ENCODE peak calls at places on chromosomes 4 and X, in ten cellular contexts. D is choroid plexus epithelial cell, B is kidney epithelial cell, Q is pancreas, S is endothelial cell, X is WTC11, J is omental fat pad, A is OCI-LY7, W is Peyer's patch, Z is IMR-90. F is an unnamed sample.

GRCh38 chrX:14038375-14039077 is 8.8 kb upstream of the GEMIN8 start:
- DNase-seq in D (no peak), B (no peak), Q (no peak), S (no peak), X (no peak), J (no peak), A (no peak), W (no peak), Z (no peak), F (peak; percentile 50)

GRCh38 chr4:59646082-59646481 is 1554.0 kb upstream of the ADGRL3 start:
- DNase-seq in D (no peak), B (no peak), Q (no peak), S (no peak), X (no peak), J (no peak), A (no peak), W (no peak), Z (no peak), F (no peak)

GRCh38 chr4:87502580-87503238 is 26.5 kb downstream of the SPARCL1 start:
- DNase-seq in D (peak; percentile 51), B (no peak), Q (no peak), S (no peak), X (no peak), J (no peak), A (no peak), W (no peak), Z (peak; percentile 23), F (no peak)

GRCh38 chr4:1922826-1923225 is 51.6 kb downstream of the NSD2 start:
- DNase-seq in D (no peak), B (no peak), Q (no peak), S (no peak), X (no peak), J (no peak), A (no peak), W (no peak), Z (no peak), F (no peak)

GRCh38 chr4:36551697-36552214 is 270.3 kb downstream of the DTHD1 start:
- DNase-seq in D (no peak), B (no peak), Q (no peak), S (no peak), X (no peak), J (no peak), A (no peak), W (no peak), Z (no peak), F (no peak)

GRCh38 chr4:8553216-8553615 is 27.0 kb upstream of the GPR78 start:
- DNase-seq in D (no peak), B (no peak), Q (no peak), S (no peak), X (no peak), J (no peak), A (no peak), W (no peak), Z (no peak), F (no peak)

GRCh38 chr4:68184923-68185322 is 55.3 kb upstream of the TMPRSS11F start:
- DNase-seq in D (no peak), B (no peak), Q (no peak), S (no peak), X (no peak), J (no peak), A (no peak), W (no peak), Z (no peak), F (no peak)

GRCh38 chr4:17667653-17668201 is 53.3 kb downstream of the MED28 start:
- DNase-seq in D (no peak), B (no peak), Q (no peak), S (no peak), X (no peak), J (no peak), A (peak; percentile 84), W (no peak), Z (no peak), F (no peak)

GRCh38 chrX:38627683-38628082 is 66.3 kb downstream of the TSPAN7 start:
- DNase-seq in D (peak; percentile 37), B (no peak), Q (no peak), S (peak; percentile 7), X (peak; percentile 19), J (no peak), A (peak; percentile 31), W (no peak), Z (peak; percentile 8), F (no peak)

GRCh38 chr4:152460488-152460887 is 75.4 kb downstream of the FBXW7 start:
- DNase-seq in D (peak; percentile 94), B (peak; percentile 37), Q (no peak), S (no peak), X (no peak), J (no peak), A (peak; percentile 29), W (no peak), Z (peak; percentile 78), F (no peak)

GRCh38 chr4:92304636-92305035 is 870 bp downstream of the GRID2 start:
- DNase-seq in D (peak; percentile 1), B (no peak), Q (no peak), S (peak; percentile 26), X (peak; percentile 24), J (no peak), A (no peak), W (no peak), Z (no peak), F (no peak)

GRCh38 chr4:10456270-10457254 is 664 bp downstream of the ZNF518B start:
- DNase-seq in D (peak; percentile 72), B (no peak), Q (peak; percentile 17), S (peak; percentile 53), X (peak; percentile 58), J (no peak), A (peak; percentile 70), W (peak; percentile 60), Z (peak; percentile 56), F (no peak)

GRCh38 chrX:43349363-43349762 is 306.7 kb upstream of the MAOA start:
- DNase-seq in D (peak; percentile 44), B (no peak), Q (peak; percentile 2), S (peak; percentile 24), X (peak; percentile 30), J (no peak), A (peak; percentile 51), W (no peak), Z (peak; percentile 19), F (no peak)

GRCh38 chrX:101803451-101803850 is 128.4 kb downstream of the ZMAT1 start:
- DNase-seq in D (peak; percentile 34), B (no peak), Q (no peak), S (no peak), X (no peak), J (no peak), A (no peak), W (no peak), Z (peak; percentile 19), F (no peak)

GRCh38 chrX:101799387-101799786 is 132.4 kb downstream of the ZMAT1 start:
- DNase-seq in D (peak; percentile 92), B (peak; percentile 43), Q (peak; percentile 81), S (peak; percentile 75), X (peak; percentile 71), J (peak; percentile 76), A (peak; percentile 79), W (peak; percentile 82), Z (peak; percentile 80), F (peak; percentile 51)
- TF ChIP-seq CTCF in D (peak; percentile 61), B (peak; percentile 55), Q (peak; percentile 70), S (peak; percentile 82), X (peak; percentile 59), J (no peak), A (peak; percentile 75), W (peak; percentile 61), Z (peak; percentile 70), F (peak; percentile 69)

GRCh38 chrX:148380107-148380506 is 120.3 kb upstream of the AFF2 start:
- DNase-seq in D (no peak), B (no peak), Q (no peak), S (no peak), X (no peak), J (no peak), A (peak; percentile 61), W (no peak), Z (no peak), F (no peak)
- TF ChIP-seq CTCF in D (no peak), B (no peak), Q (no peak), S (no peak), X (no peak), J (no peak), A (peak; percentile 49), W (no peak), Z (no peak), F (no peak)

DNA sequence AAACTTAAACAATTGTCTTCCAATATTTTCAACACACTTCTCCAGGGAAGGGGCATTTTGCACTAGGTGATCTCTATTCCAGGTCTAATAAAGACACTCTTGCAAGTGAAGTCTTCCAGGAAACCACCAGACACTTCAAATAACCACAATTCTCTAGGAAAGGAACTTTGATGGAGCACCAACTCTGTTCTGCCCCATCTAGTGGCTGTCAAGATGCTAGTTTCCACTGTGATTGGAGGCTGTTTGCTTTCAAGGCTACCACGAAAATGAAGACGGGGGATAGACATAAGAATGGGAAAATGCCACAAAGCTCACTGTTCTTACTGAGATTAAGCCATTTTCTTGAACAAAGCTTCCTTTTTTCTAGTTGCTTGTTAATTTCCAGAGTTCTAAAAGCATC is 100.6 kb upstream of the F9 start:
- DNase-seq in D (no peak), B (no peak), Q (no peak), S (no peak), X (no peak), J (no peak), A (no peak), W (no peak), Z (no peak), F (no peak)
- TF ChIP-seq CTCF in D (no peak), B (peak; percentile 30), Q (no peak), S (no peak), X (no peak), J (no peak), A (peak; percentile 21), W (no peak), Z (no peak), F (no peak)

GRCh38 chr4:55906999-55907398 is 41.7 kb upstream of the CEP135 start:
- DNase-seq in D (no peak), B (no peak), Q (no peak), S (no peak), X (no peak), J (no peak), A (no peak), W (no peak), Z (peak; percentile 22), F (no peak)

GRCh38 chr4:55906323-55906722 is 42.4 kb upstream of the CEP135 start:
- DNase-seq in D (no peak), B (no peak), Q (no peak), S (no peak), X (no peak), J (no peak), A (no peak), W (no peak), Z (no peak), F (no peak)

GRCh38 chr4:55907469-55907868 is 41.3 kb upstream of the CEP135 start:
- DNase-seq in D (no peak), B (no peak), Q (no peak), S (no peak), X (no peak), J (no peak), A (no peak), W (no peak), Z (no peak), F (no peak)

GRCh38 chr4:55902677-55903076 is 46.1 kb upstream of the CEP135 start:
- DNase-seq in D (no peak), B (no peak), Q (no peak), S (no peak), X (no peak), J (no peak), A (no peak), W (no peak), Z (no peak), F (no peak)

DNA sequence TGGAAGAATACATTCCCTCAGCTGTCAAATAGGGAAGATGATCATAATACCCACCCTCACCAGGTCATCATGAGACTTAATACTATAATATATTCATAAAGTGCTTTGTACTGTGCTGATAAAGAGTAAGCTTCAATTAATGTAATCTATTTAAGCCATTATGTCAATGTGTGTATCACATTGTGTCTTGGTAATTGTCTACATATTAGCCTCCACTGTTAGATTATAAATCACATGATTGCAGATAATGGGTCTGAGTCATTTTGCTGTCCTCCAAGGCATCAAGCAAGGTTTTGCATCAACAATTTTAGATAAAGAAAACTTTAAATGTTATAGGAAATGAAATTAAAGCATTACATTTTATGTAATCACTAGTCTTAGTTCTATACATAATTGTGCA is 45.2 kb upstream of the CEP135 start:
- DNase-seq in D (no peak), B (no peak), Q (no peak), S (no peak), X (no peak), J (no peak), A (no peak), W (no peak), Z (no peak), F (no peak)
- TF ChIP-seq CTCF in D (no peak), B (no peak), Q (no peak), S (no peak), X (no peak), J (no peak), A (no peak), W (no peak), Z (no peak), F (no peak)

F was measured in CD14-positive monocyte.